ENCODE peak calls at places on chromosomes 12 and 14, in nine cellular contexts. Q, K, H, I, V, Y, A, N and X are unnamed samples.

GRCh38 chr12:70603044-70603443 is 34.2 kb downstream of the PTPRB start:
- DNase-seq in Q (no peak), K (no peak), H (no peak), I (no peak), V (no peak), Y (peak; percentile 41), A (no peak), N (no peak), X (no peak)

GRCh38 chr14:104864267-104865068 is 600 bp upstream of the CEP170B start:
- DNase-seq in Q (peak; percentile 71), K (peak; percentile 31), H (no peak), I (peak; percentile 88), V (no peak), Y (peak; percentile 40), A (no peak), N (no peak), X (peak; percentile 89)

GRCh38 chr12:54411398-54412241 is 7.4 kb downstream of the ITGA5 start:
- DNase-seq in Q (peak; percentile 91), K (peak; percentile 86), H (peak; percentile 49), I (peak; percentile 31), V (peak; percentile 41), Y (peak; percentile 98), A (peak; percentile 91), N (peak; percentile 92), X (no peak)

GRCh38 chr12:292186-292585 is 29.6 kb upstream of the SLC6A13 start:
- DNase-seq in Q (no peak), K (no peak), H (no peak), I (no peak), V (no peak), Y (peak; percentile 73), A (no peak), N (no peak), X (no peak)

GRCh38 chr12:12598864-12599263 is 12.8 kb upstream of the CREBL2 start:
- DNase-seq in Q (no peak), K (no peak), H (no peak), I (no peak), V (no peak), Y (no peak), A (no peak), N (no peak), X (no peak)

GRCh38 chr12:127145929-127146789 is 1120.8 kb upstream of the TMEM132C start:
- DNase-seq in Q (no peak), K (peak; percentile 80), H (peak; percentile 26), I (peak; percentile 69), V (no peak), Y (peak; percentile 91), A (peak; percentile 79), N (peak; percentile 69), X (peak; percentile 93)

GRCh38 chr12:51441583-51441982 is 17.0 kb downstream of the SLC4A8 start:
- DNase-seq in Q (no peak), K (no peak), H (no peak), I (no peak), V (no peak), Y (peak; percentile 89), A (no peak), N (peak; percentile 77), X (no peak)

GRCh38 chr12:57759360-57759980 is 4.6 kb downstream of the MARCHF9 start:
- DNase-seq in Q (no peak), K (no peak), H (no peak), I (no peak), V (no peak), Y (peak; percentile 46), A (no peak), N (no peak), X (peak; percentile 24)

GRCh38 chr12:57276935-57277563 is 26.1 kb upstream of the STAC3 start:
- DNase-seq in Q (no peak), K (no peak), H (no peak), I (peak; percentile 57), V (no peak), Y (peak; percentile 60), A (no peak), N (no peak), X (no peak)

GRCh38 chr14:105201928-105202513 is 20.9 kb upstream of the NUDT14 start:
- DNase-seq in Q (no peak), K (no peak), H (no peak), I (no peak), V (no peak), Y (no peak), A (no peak), N (no peak), X (no peak)

GRCh38 chr14:68402525-68403101 is 390.3 kb downstream of the ZFP36L1 start:
- DNase-seq in Q (no peak), K (no peak), H (no peak), I (no peak), V (no peak), Y (no peak), A (no peak), N (no peak), X (no peak)
- H3K4me1 ChIP-seq in Q (no peaks in the 10 kb centered on the region), K (peaks cover 34% of the 10 kb centered on the region), H (peaks cover 27% of the 10 kb centered on the region), I (peaks cover 5% of the 10 kb centered on the region), V (peaks cover 42% of the 10 kb centered on the region), Y (peaks cover 66% of the 10 kb centered on the region), A (peaks cover 76% of the 10 kb centered on the region), N (peaks cover 7% of the 10 kb centered on the region), X (peaks cover 23% of the 10 kb centered on the region)

GRCh38 chr12:3103806-3104205 is 26.6 kb downstream of the TSPAN9 start:
- DNase-seq in Q (no peak), K (no peak), H (no peak), I (no peak), V (no peak), Y (no peak), A (no peak), N (no peak), X (no peak)
- H3K4me1 ChIP-seq in Q (no peaks in the 10 kb centered on the region), K (peaks cover 10% of the 10 kb centered on the region), H (peaks cover 21% of the 10 kb centered on the region), I (peaks cover 7% of the 10 kb centered on the region), V (no peaks in the 10 kb centered on the region), Y (peaks cover 9% of the 10 kb centered on the region), A (peaks cover 61% of the 10 kb centered on the region), N (peaks cover 8% of the 10 kb centered on the region), X (peaks cover 74% of the 10 kb centered on the region)

DNA sequence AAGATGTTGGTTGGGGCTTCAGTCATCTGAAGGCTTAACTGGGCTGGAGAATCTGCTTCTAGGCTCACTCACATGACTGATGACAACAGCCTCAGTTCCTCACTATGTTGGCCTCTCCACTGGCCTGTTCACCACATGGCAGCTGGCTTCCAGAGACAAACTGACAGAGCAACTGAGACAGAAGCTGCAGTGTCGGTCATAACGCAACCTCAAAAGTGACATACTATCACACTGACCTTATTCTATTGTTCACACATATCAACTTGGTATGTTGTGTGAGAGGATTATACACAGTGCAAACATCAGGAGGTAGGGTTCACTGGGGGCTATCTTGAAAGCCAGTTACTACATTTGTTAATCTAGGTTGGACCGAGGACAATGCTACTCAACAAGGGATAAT is 92.9 kb downstream of the PAWR start:
- DNase-seq in Q (no peak), K (no peak), H (no peak), I (no peak), V (no peak), Y (peak; percentile 3), A (no peak), N (no peak), X (no peak)
- H3K4me1 ChIP-seq in Q (no peaks in the 10 kb centered on the region), K (no peaks in the 10 kb centered on the region), H (no peaks in the 10 kb centered on the region), I (no peaks in the 10 kb centered on the region), V (no peaks in the 10 kb centered on the region), Y (no peaks in the 10 kb centered on the region), A (no peaks in the 10 kb centered on the region), N (no peaks in the 10 kb centered on the region), X (no peaks in the 10 kb centered on the region)

GRCh38 chr14:33781267-33781666 is 169.6 kb downstream of the EGLN3 start:
- DNase-seq in Q (no peak), K (no peak), H (no peak), I (no peak), V (no peak), Y (no peak), A (no peak), N (no peak), X (no peak)
- H3K4me1 ChIP-seq in Q (no peaks in the 10 kb centered on the region), K (no peaks in the 10 kb centered on the region), H (no peaks in the 10 kb centered on the region), I (no peaks in the 10 kb centered on the region), V (no peaks in the 10 kb centered on the region), Y (no peaks in the 10 kb centered on the region), A (no peaks in the 10 kb centered on the region), N (no peaks in the 10 kb centered on the region), X (no peaks in the 10 kb centered on the region)

GRCh38 chr14:90429236-90429635 is 32.4 kb downstream of the CALM1 start:
- DNase-seq in Q (no peak), K (no peak), H (no peak), I (no peak), V (no peak), Y (no peak), A (no peak), N (no peak), X (no peak)
- H3K4me1 ChIP-seq in Q (no peaks in the 10 kb centered on the region), K (peaks cover 11% of the 10 kb centered on the region), H (no peaks in the 10 kb centered on the region), I (no peaks in the 10 kb centered on the region), V (no peaks in the 10 kb centered on the region), Y (no peaks in the 10 kb centered on the region), A (no peaks in the 10 kb centered on the region), N (no peaks in the 10 kb centered on the region), X (peaks cover 6% of the 10 kb centered on the region)

GRCh38 chr12:118589162-118589561 is 212.8 kb downstream of the SUDS3 start:
- DNase-seq in Q (no peak), K (no peak), H (no peak), I (no peak), V (no peak), Y (no peak), A (no peak), N (no peak), X (no peak)

GRCh38 chr12:118582863-118583262 is 206.5 kb downstream of the SUDS3 start:
- DNase-seq in Q (no peak), K (no peak), H (no peak), I (no peak), V (no peak), Y (no peak), A (no peak), N (no peak), X (no peak)

GRCh38 chr12:118581396-118581795 is 205.0 kb downstream of the SUDS3 start:
- DNase-seq in Q (no peak), K (no peak), H (no peak), I (no peak), V (no peak), Y (no peak), A (no peak), N (no peak), X (no peak)

GRCh38 chr12:118586433-118586832 is 210.1 kb downstream of the SUDS3 start:
- DNase-seq in Q (no peak), K (no peak), H (no peak), I (no peak), V (no peak), Y (no peak), A (no peak), N (no peak), X (no peak)
- H3K4me1 ChIP-seq in Q (no peaks in the 10 kb centered on the region), K (no peaks in the 10 kb centered on the region), H (no peaks in the 10 kb centered on the region), I (no peaks in the 10 kb centered on the region), V (no peaks in the 10 kb centered on the region), Y (no peaks in the 10 kb centered on the region), A (no peaks in the 10 kb centered on the region), N (no peaks in the 10 kb centered on the region), X (peaks cover 3% of the 10 kb centered on the region)

GRCh38 chr14:68335312-68335711 is 457.6 kb downstream of the ZFP36L1 start:
- DNase-seq in Q (no peak), K (no peak), H (no peak), I (no peak), V (no peak), Y (no peak), A (no peak), N (no peak), X (no peak)
- H3K4me1 ChIP-seq in Q (no peaks in the 10 kb centered on the region), K (no peaks in the 10 kb centered on the region), H (no peaks in the 10 kb centered on the region), I (peaks cover 8% of the 10 kb centered on the region), V (no peaks in the 10 kb centered on the region), Y (no peaks in the 10 kb centered on the region), A (peaks cover 3% of the 10 kb centered on the region), N (no peaks in the 10 kb centered on the region), X (no peaks in the 10 kb centered on the region)

GRCh38 chr12:124386661-124387509 is 92.0 kb downstream of the RFLNA start:
- DNase-seq in Q (no peak), K (peak; percentile 42), H (no peak), I (no peak), V (no peak), Y (peak; percentile 66), A (no peak), N (peak; percentile 84), X (no peak)
- H3K4me1 ChIP-seq in Q (peaks cover 10% of the 10 kb centered on the region), K (peaks cover 73% of the 10 kb centered on the region), H (peaks cover 60% of the 10 kb centered on the region), I (peaks cover 58% of the 10 kb centered on the region), V (peaks cover 19% of the 10 kb centered on the region), Y (peaks cover 42% of the 10 kb centered on the region), A (peaks cover 81% of the 10 kb centered on the region), N (peaks cover 46% of the 10 kb centered on the region), X (peaks cover 31% of the 10 kb centered on the region)